ENCODE peak calls at places on chromosomes 1 and 21, in nine cellular contexts. Q, U, C, T, A, E, S, L and N are unnamed samples.

GRCh38 chr1:154208677-154209390 is 2.7 kb upstream of the CFAP141 start:
- DNase-seq in Q (no peak), U (no peak), C (no peak), T (no peak), A (no peak), E (no peak), S (no peak), L (peak; percentile 83), N (no peak)

GRCh38 chr1:207327994-207328393 is 6.5 kb downstream of the CD55 start:
- DNase-seq in Q (peak; percentile 59), U (no peak), C (no peak), T (peak; percentile 52), A (no peak), E (no peak), S (no peak), L (no peak), N (no peak)

GRCh38 chr1:162530318-162530984 is 31.1 kb upstream of the UAP1 start:
- DNase-seq in Q (no peak), U (peak; percentile 49), C (peak; percentile 85), T (no peak), A (no peak), E (no peak), S (no peak), L (peak; percentile 93), N (peak; percentile 44)

GRCh38 chr1:78911956-78912880 is 94.3 kb downstream of the ADGRL4 start:
- DNase-seq in Q (peak; percentile 36), U (no peak), C (no peak), T (no peak), A (no peak), E (no peak), S (no peak), L (no peak), N (no peak)

GRCh38 chr1:8396912-8397406 is 79.0 kb downstream of the SLC45A1 start:
- DNase-seq in Q (peak; percentile 98), U (no peak), C (no peak), T (peak; percentile 97), A (peak; percentile 60), E (peak; percentile 66), S (no peak), L (peak; percentile 39), N (peak; percentile 42)

GRCh38 chr1:20601123-20601825 is 12.4 kb downstream of the CDA start:
- DNase-seq in Q (peak; percentile 51), U (no peak), C (no peak), T (peak; percentile 84), A (no peak), E (no peak), S (no peak), L (no peak), N (peak; percentile 8)

GRCh38 chr21:41917531-41917930 is 36.3 kb downstream of the C2CD2 start:
- DNase-seq in Q (no peak), U (no peak), C (no peak), T (no peak), A (no peak), E (no peak), S (no peak), L (no peak), N (no peak)

GRCh38 chr1:224205438-224205840 is 22.4 kb downstream of the DEGS1 start:
- DNase-seq in Q (peak; percentile 88), U (no peak), C (no peak), T (peak; percentile 86), A (peak; percentile 40), E (peak; percentile 72), S (no peak), L (no peak), N (no peak)

GRCh38 chr1:34740161-34740875 is 14.5 kb upstream of the GJB5 start:
- DNase-seq in Q (peak; percentile 44), U (peak; percentile 70), C (peak; percentile 68), T (no peak), A (no peak), E (peak; percentile 70), S (no peak), L (no peak), N (no peak)

GRCh38 chr1:84374991-84375838 is 23.1 kb upstream of the DNASE2B start:
- DNase-seq in Q (peak; percentile 46), U (no peak), C (no peak), T (no peak), A (no peak), E (no peak), S (no peak), L (no peak), N (no peak)

GRCh38 chr1:117034791-117035290 is 25.3 kb upstream of the TTF2 start:
- DNase-seq in Q (no peak), U (no peak), C (no peak), T (no peak), A (no peak), E (no peak), S (no peak), L (no peak), N (no peak)

GRCh38 chr1:119080586-119080985 is 59.9 kb downstream of the WARS2 start:
- DNase-seq in Q (peak; percentile 92), U (peak; percentile 32), C (peak; percentile 60), T (peak; percentile 85), A (no peak), E (no peak), S (no peak), L (no peak), N (no peak)

GRCh38 chr21:27329255-27329851 is 362.5 kb upstream of the ADAMTS5 start:
- DNase-seq in Q (no peak), U (no peak), C (no peak), T (peak; percentile 18), A (no peak), E (no peak), S (no peak), L (no peak), N (no peak)

GRCh38 chr1:116825400-116825734 is 71.1 kb downstream of the CD2 start:
- DNase-seq in Q (no peak), U (no peak), C (no peak), T (no peak), A (peak; percentile 53), E (no peak), S (no peak), L (no peak), N (no peak)

GRCh38 chr1:222068937-222069336 is 327.0 kb upstream of the DUSP10 start:
- DNase-seq in Q (peak; percentile 64), U (no peak), C (no peak), T (peak; percentile 53), A (no peak), E (no peak), S (no peak), L (no peak), N (no peak)

GRCh38 chr21:35328856-35329455 is 279.9 kb upstream of the RUNX1 start:
- DNase-seq in Q (no peak), U (no peak), C (no peak), T (no peak), A (no peak), E (no peak), S (no peak), L (no peak), N (no peak)

GRCh38 chr1:145996433-145997155 is at the start of gene TXNIP:
- DNase-seq in Q (peak; percentile 100), U (peak; percentile 98), C (peak; percentile 99), T (peak; percentile 98), A (peak; percentile 95), E (peak; percentile 98), S (no peak), L (peak; percentile 99), N (peak; percentile 95)

GRCh38 chr1:10599194-10599861 is 124.6 kb downstream of the PEX14 start:
- DNase-seq in Q (peak; percentile 84), U (no peak), C (no peak), T (peak; percentile 82), A (no peak), E (peak; percentile 71), S (peak; percentile 26), L (no peak), N (no peak)

GRCh38 chr1:11878891-11879190 is 20.1 kb upstream of the NPPB start:
- DNase-seq in Q (no peak), U (no peak), C (no peak), T (no peak), A (no peak), E (no peak), S (no peak), L (no peak), N (no peak)

GRCh38 chr1:170562644-170563338 is 30.8 kb downstream of the GORAB start:
- DNase-seq in Q (peak; percentile 95), U (no peak), C (peak; percentile 76), T (peak; percentile 95), A (peak; percentile 6), E (peak; percentile 68), S (peak; percentile 15), L (no peak), N (no peak)

DNA sequence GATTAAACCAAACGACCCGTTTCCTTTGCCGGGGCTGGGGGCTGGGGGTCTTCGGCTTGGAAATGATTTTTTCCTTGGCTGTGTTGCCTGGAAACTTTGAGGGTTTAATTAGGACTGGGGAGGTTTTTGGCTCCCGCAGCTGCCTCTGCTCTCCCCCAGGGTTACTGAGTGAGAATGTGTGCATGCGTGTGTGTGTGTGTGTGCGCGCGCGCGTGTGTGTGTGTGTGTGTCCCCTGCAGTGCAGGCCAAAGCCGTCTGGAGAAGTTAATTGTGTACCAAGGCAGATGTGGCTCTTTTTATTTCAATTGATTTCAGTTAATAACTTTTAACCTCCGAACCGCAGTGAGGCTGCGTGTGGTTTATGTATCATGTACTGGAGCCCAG is 135.6 kb downstream of the TM2D1 start:
- DNase-seq in Q (no peak), U (no peak), C (no peak), T (no peak), A (no peak), E (no peak), S (no peak), L (no peak), N (no peak)
- TF ChIP-seq EZH2phosphoT487 in Q (no peak), U (no peak), C (no peak), T (no peak), A (no peak), E (no peak), S (no peak), L (no peak), N (no peak)

GRCh38 chr1:101150266-101150665 is 86.6 kb upstream of the S1PR1 start:
- DNase-seq in Q (no peak), U (no peak), C (no peak), T (no peak), A (no peak), E (no peak), S (no peak), L (no peak), N (no peak)
- H2AFZ ChIP-seq in Q (no peak overlapping the region), U (no peak overlapping the region), C (no peak overlapping the region), T (no peak overlapping the region), A (peak overlapping the region; percentile 19), E (no peak overlapping the region), S (peak overlapping the region; percentile 14), L (no peak overlapping the region), N (peak overlapping the region; percentile 9)

GRCh38 chr1:39680751-39681150 is 8.8 kb upstream of the NT5C1A start:
- DNase-seq in Q (no peak), U (no peak), C (no peak), T (no peak), A (no peak), E (no peak), S (no peak), L (peak; percentile 55), N (peak; percentile 19)
- TF ChIP-seq EZH2phosphoT487 in Q (no peak), U (no peak), C (no peak), T (no peak), A (no peak), E (no peak), S (no peak), L (no peak), N (no peak)

DNA sequence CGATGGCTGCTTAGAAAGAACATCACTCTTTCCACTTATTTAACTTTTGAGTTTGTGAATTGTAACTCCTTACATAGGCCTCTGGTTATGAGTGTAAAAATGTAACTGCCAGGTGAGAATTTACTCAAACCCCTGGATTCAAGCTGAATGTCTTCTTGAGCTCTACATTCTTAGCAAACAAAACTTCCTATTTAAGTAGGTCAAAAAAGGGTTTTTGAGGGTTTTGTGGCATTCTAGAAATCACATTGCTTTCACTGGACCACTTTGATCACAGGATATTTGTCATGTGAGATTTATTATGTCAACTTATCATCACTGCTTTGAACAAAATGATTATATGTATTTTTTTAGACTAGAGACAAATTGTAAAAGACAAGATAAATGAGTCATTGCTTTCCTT is 5.7 kb downstream of the IL23R start:
- DNase-seq in Q (no peak), U (no peak), C (no peak), T (no peak), A (no peak), E (no peak), S (no peak), L (no peak), N (no peak)
- H2AFZ ChIP-seq in Q (no peak overlapping the region), U (no peak overlapping the region), C (no peak overlapping the region), T (no peak overlapping the region), A (no peak overlapping the region), E (no peak overlapping the region), S (no peak overlapping the region), L (no peak overlapping the region), N (peak overlapping the region; percentile 2)